ENCODE peak calls at places on chromosomes 2 and 18, in six cellular contexts. C is cardiac muscle cell; E is activated naive CD4-positive, alpha-beta T cell; X is iris pigment epithelial cell; M is HL-60; R is AML-193. W is an unnamed sample.

GRCh38 chr2:235594041-235594440 is 100.2 kb downstream of the AGAP1 start:
- DNase-seq in C (peak), E (no peak), X (peak), M (peak), R (peak), W (peak)

GRCh38 chr18:52392160-52392559 is 52.2 kb downstream of the DCC start:
- DNase-seq in C (no peak), E (no peak), X (no peak), M (no peak), R (no peak), W (no peak)

GRCh38 chr2:197850882-197851281 is 46.5 kb downstream of the PLCL1 start:
- DNase-seq in C (no peak), E (no peak), X (no peak), M (no peak), R (no peak), W (no peak)

GRCh38 chr18:9688036-9688741 is 19.9 kb upstream of the RAB31 start:
- DNase-seq in C (no peak), E (no peak), X (peak), M (no peak), R (no peak), W (no peak)

GRCh38 chr18:50092250-50092780 is 102.6 kb downstream of the MYO5B start:
- DNase-seq in C (no peak), E (no peak), X (no peak), M (no peak), R (no peak), W (no peak)

GRCh38 chr2:232875256-232876070 is 5.4 kb downstream of the SNORC start:
- DNase-seq in C (peak), E (no peak), X (no peak), M (no peak), R (no peak), W (no peak)

GRCh38 chr2:140442319-140442718 is 1662.1 kb upstream of the NXPH2 start:
- DNase-seq in C (no peak), E (no peak), X (peak), M (no peak), R (no peak), W (no peak)

GRCh38 chr18:6200375-6200774 is 214.3 kb downstream of the L3MBTL4 start:
- DNase-seq in C (no peak), E (no peak), X (no peak), M (no peak), R (no peak), W (no peak)

GRCh38 chr2:199589303-199589702 is 131.6 kb upstream of the SATB2 start:
- DNase-seq in C (no peak), E (no peak), X (no peak), M (no peak), R (no peak), W (no peak)

GRCh38 chr18:50286391-50287027 is 983 bp downstream of the CXXC1 start:
- DNase-seq in C (no peak), E (no peak), X (peak), M (no peak), R (no peak), W (no peak)

GRCh38 chr18:77057043-77057442 is 75.5 kb downstream of the MBP start:
- DNase-seq in C (no peak), E (no peak), X (peak), M (no peak), R (no peak), W (peak)

GRCh38 chr18:37922162-37922561 is 356.6 kb upstream of the CELF4 start:
- DNase-seq in C (no peak), E (no peak), X (no peak), M (no peak), R (no peak), W (no peak)

GRCh38 chr2:238286551-238286950 is 1.9 kb downstream of the PER2 start:
- DNase-seq in C (no peak), E (no peak), X (peak), M (peak), R (no peak), W (peak)

GRCh38 chr2:172195836-172196376 is 93.2 kb upstream of the DLX2 start:
- DNase-seq in C (no peak), E (no peak), X (no peak), M (no peak), R (no peak), W (no peak)

GRCh38 chr2:102337012-102337411 is 18.6 kb upstream of the IL18R1 start:
- DNase-seq in C (no peak), E (no peak), X (peak), M (no peak), R (no peak), W (no peak)

GRCh38 chr2:239168575-239168974 is 232.2 kb downstream of the HDAC4 start:
- DNase-seq in C (no peak), E (no peak), X (no peak), M (no peak), R (no peak), W (no peak)

GRCh38 chr2:33166287-33166881 is 219.6 kb downstream of the LTBP1 start:
- DNase-seq in C (no peak), E (no peak), X (peak), M (no peak), R (no peak), W (no peak)

GRCh38 chr2:177489719-177490301 is 97.2 kb downstream of the AGPS start:
- DNase-seq in C (peak), E (no peak), X (peak), M (no peak), R (peak), W (no peak)

GRCh38 chr2:9768388-9768787 is 74.9 kb upstream of the TAF1B start:
- DNase-seq in C (peak), E (no peak), X (no peak), M (no peak), R (no peak), W (no peak)

GRCh38 chr2:68436270-68436669 is 30.8 kb downstream of the FBXO48 start:
- DNase-seq in C (no peak), E (no peak), X (peak), M (no peak), R (no peak), W (no peak)

W was measured in GF-D8.